ENCODE peak calls at places on chromosome 14, in ten cellular contexts. One of them, this sample, is unnamed.

GRCh38 chr14:68470361-68470760 is 322.5 kb downstream of the ZFP36L1 start:
- DNase-seq in Ammon's horn: no peak
- DNase-seq in HT-29: no peak
- DNase-seq in D341Med: no peak
- DNase-seq in stimulated activated CD4-positive, alpha-beta T cell treated with anti-CD3 and anti-CD28 coated beads, Interleukin-2, amount 100 ng/mL, for 48 hours: no peak
- DNase-seq in neural crest cell: no peak
- DNase-seq in heart left ventricle: no peak
- DNase-seq in pancreas: no peak
- DNase-seq in endothelial cell: no peak
- DNase-seq in NCI-H2081: no peak
- DNase-seq in this sample: no peak

GRCh38 chr14:104547998-104548700 is 31.4 kb upstream of the C14orf180 start:
- DNase-seq in stimulated activated CD4-positive, alpha-beta T cell treated with anti-CD3 and anti-CD28 coated beads, Interleukin-2, amount 100 ng/mL, for 48 hours: no peak
- DNase-seq in HT-29: no peak
- DNase-seq in neural crest cell: no peak
- DNase-seq in Ammon's horn: no peak
- DNase-seq in endothelial cell: no peak
- DNase-seq in heart left ventricle: peak; percentile 21
- DNase-seq in NCI-H2081: no peak
- DNase-seq in D341Med: no peak
- DNase-seq in pancreas: peak; percentile 4
- DNase-seq in this sample: no peak

GRCh38 chr14:69615471-69616407 is 4.3 kb downstream of the SUSD6 start:
- DNase-seq in stimulated activated CD4-positive, alpha-beta T cell treated with anti-CD3 and anti-CD28 coated beads, Interleukin-2, amount 100 ng/mL, for 48 hours: no peak
- DNase-seq in heart left ventricle: peak; percentile 63
- DNase-seq in HT-29: no peak
- DNase-seq in pancreas: peak; percentile 70
- DNase-seq in NCI-H2081: peak; percentile 72
- DNase-seq in Ammon's horn: peak; percentile 80
- DNase-seq in D341Med: no peak
- DNase-seq in neural crest cell: no peak
- DNase-seq in endothelial cell: no peak
- DNase-seq in this sample: no peak

GRCh38 chr14:32205984-32206383 is 2.9 kb upstream of the RNU6-8 start:
- DNase-seq in neural crest cell: no peak
- DNase-seq in D341Med: no peak
- DNase-seq in Ammon's horn: no peak
- DNase-seq in pancreas: no peak
- DNase-seq in heart left ventricle: no peak
- DNase-seq in HT-29: no peak
- DNase-seq in NCI-H2081: no peak
- DNase-seq in endothelial cell: no peak
- DNase-seq in stimulated activated CD4-positive, alpha-beta T cell treated with anti-CD3 and anti-CD28 coated beads, Interleukin-2, amount 100 ng/mL, for 48 hours: no peak
- DNase-seq in this sample: no peak

GRCh38 chr14:34029921-34030334 is 79.1 kb upstream of the EGLN3 start:
- DNase-seq in heart left ventricle: peak; percentile 70
- DNase-seq in pancreas: peak; percentile 28
- DNase-seq in endothelial cell: no peak
- DNase-seq in NCI-H2081: no peak
- DNase-seq in D341Med: no peak
- DNase-seq in HT-29: no peak
- DNase-seq in neural crest cell: no peak
- DNase-seq in stimulated activated CD4-positive, alpha-beta T cell treated with anti-CD3 and anti-CD28 coated beads, Interleukin-2, amount 100 ng/mL, for 48 hours: no peak
- DNase-seq in Ammon's horn: no peak
- DNase-seq in this sample: no peak

GRCh38 chr14:24032727-24033418 is 18.9 kb upstream of the CARMIL3 start:
- DNase-seq in pancreas: no peak
- DNase-seq in NCI-H2081: no peak
- DNase-seq in D341Med: no peak
- DNase-seq in HT-29: no peak
- DNase-seq in heart left ventricle: no peak
- DNase-seq in stimulated activated CD4-positive, alpha-beta T cell treated with anti-CD3 and anti-CD28 coated beads, Interleukin-2, amount 100 ng/mL, for 48 hours: no peak
- DNase-seq in endothelial cell: no peak
- DNase-seq in Ammon's horn: no peak
- DNase-seq in neural crest cell: no peak
- DNase-seq in this sample: no peak

GRCh38 chr14:76456891-76457586 is 81.1 kb downstream of the ESRRB start:
- DNase-seq in neural crest cell: no peak
- DNase-seq in stimulated activated CD4-positive, alpha-beta T cell treated with anti-CD3 and anti-CD28 coated beads, Interleukin-2, amount 100 ng/mL, for 48 hours: no peak
- DNase-seq in D341Med: no peak
- DNase-seq in heart left ventricle: no peak
- DNase-seq in NCI-H2081: no peak
- DNase-seq in endothelial cell: no peak
- DNase-seq in Ammon's horn: no peak
- DNase-seq in HT-29: no peak
- DNase-seq in pancreas: no peak
- DNase-seq in this sample: no peak

GRCh38 chr14:52790011-52790755 is 1.2 kb downstream of the GNPNAT1 start:
- DNase-seq in stimulated activated CD4-positive, alpha-beta T cell treated with anti-CD3 and anti-CD28 coated beads, Interleukin-2, amount 100 ng/mL, for 48 hours: no peak
- DNase-seq in D341Med: no peak
- DNase-seq in HT-29: peak; percentile 49
- DNase-seq in endothelial cell: no peak
- DNase-seq in neural crest cell: no peak
- DNase-seq in NCI-H2081: no peak
- DNase-seq in Ammon's horn: no peak
- DNase-seq in pancreas: no peak
- DNase-seq in heart left ventricle: no peak
- DNase-seq in this sample: no peak

GRCh38 chr14:64725360-64725815 is 21.2 kb downstream of the PLEKHG3 start:
- DNase-seq in NCI-H2081: no peak
- DNase-seq in stimulated activated CD4-positive, alpha-beta T cell treated with anti-CD3 and anti-CD28 coated beads, Interleukin-2, amount 100 ng/mL, for 48 hours: no peak
- DNase-seq in HT-29: no peak
- DNase-seq in neural crest cell: no peak
- DNase-seq in Ammon's horn: no peak
- DNase-seq in endothelial cell: no peak
- DNase-seq in heart left ventricle: peak; percentile 28
- DNase-seq in D341Med: peak; percentile 85
- DNase-seq in pancreas: no peak
- DNase-seq in this sample: no peak